ENCODE peak calls at places on chromosomes 7 and 10, in eight cellular contexts. G is uterus, F is GM13976, K is heart right ventricle, A is right lobe of liver, B is tibial artery, U is adrenal gland, M is colonic mucosa. Q is an unnamed sample.

GRCh38 chr7:41045556-41046123 is 657.2 kb downstream of the INHBA start:
- DNase-seq in G (no peak), F (no peak), K (no peak), A (peak; percentile 89), B (no peak), U (no peak), M (peak; percentile 46), Q (no peak)

GRCh38 chr10:31262672-31263071 is 56.3 kb upstream of the ZEB1 start:
- DNase-seq in G (no peak), F (no peak), K (no peak), A (no peak), B (no peak), U (peak; percentile 54), M (no peak), Q (no peak)

GRCh38 chr7:78563186-78563585 is 764.6 kb downstream of the PHTF2 start:
- DNase-seq in G (no peak), F (no peak), K (no peak), A (no peak), B (no peak), U (no peak), M (no peak), Q (no peak)

GRCh38 chr10:31299119-31299518 is 19.9 kb upstream of the ZEB1 start:
- DNase-seq in G (no peak), F (no peak), K (no peak), A (no peak), B (no peak), U (no peak), M (no peak), Q (no peak)

GRCh38 chr10:71970331-71970730 is 6.1 kb downstream of the CHST3 start:
- DNase-seq in G (no peak), F (no peak), K (no peak), A (no peak), B (no peak), U (no peak), M (peak; percentile 50), Q (no peak)

GRCh38 chr7:20403356-20403755 is 72.7 kb downstream of the ITGB8 start:
- DNase-seq in G (peak; percentile 49), F (no peak), K (peak; percentile 51), A (no peak), B (no peak), U (no peak), M (no peak), Q (no peak)

GRCh38 chr10:1472605-1473004 is 264.7 kb downstream of the ADARB2 start:
- DNase-seq in G (no peak), F (no peak), K (no peak), A (no peak), B (no peak), U (no peak), M (no peak), Q (no peak)

GRCh38 chr10:114767101-114767588 is 54.4 kb upstream of the FHIP2A start:
- DNase-seq in G (no peak), F (no peak), K (no peak), A (no peak), B (no peak), U (peak; percentile 32), M (no peak), Q (no peak)

GRCh38 chr10:88852327-88852726 is 683 bp upstream of the ANKRD22 start:
- DNase-seq in G (no peak), F (no peak), K (no peak), A (no peak), B (no peak), U (no peak), M (peak; percentile 61), Q (no peak)

GRCh38 chr7:43148161-43148731 is 35.8 kb downstream of the HECW1 start:
- DNase-seq in G (no peak), F (no peak), K (no peak), A (no peak), B (no peak), U (no peak), M (no peak), Q (no peak)

GRCh38 chr10:17386616-17387075 is 67.7 kb downstream of the ST8SIA6 start:
- DNase-seq in G (no peak), F (no peak), K (peak; percentile 36), A (no peak), B (no peak), U (no peak), M (no peak), Q (no peak)

GRCh38 chr10:95651346-95652115 is 5.0 kb downstream of the ALDH18A1 start:
- DNase-seq in G (no peak), F (no peak), K (no peak), A (no peak), B (no peak), U (no peak), M (no peak), Q (no peak)

GRCh38 chr7:68760556-68760955 is 837.7 kb upstream of the AUTS2 start:
- DNase-seq in G (no peak), F (no peak), K (no peak), A (no peak), B (no peak), U (no peak), M (no peak), Q (no peak)

GRCh38 chr10:60139290-60139689 is 232.9 kb upstream of the CCDC6 start:
- DNase-seq in G (no peak), F (no peak), K (no peak), A (no peak), B (no peak), U (no peak), M (no peak), Q (no peak)

GRCh38 chr10:35027567-35027966 is 62.6 kb downstream of the CUL2 start:
- DNase-seq in G (no peak), F (no peak), K (no peak), A (no peak), B (no peak), U (no peak), M (no peak), Q (no peak)

GRCh38 chr7:149624006-149624405 is 126.4 kb upstream of the ZNF746 start:
- DNase-seq in G (peak; percentile 29), F (peak; percentile 44), K (no peak), A (no peak), B (no peak), U (peak; percentile 39), M (peak; percentile 43), Q (no peak)

GRCh38 chr7:16967174-16967868 is 85.5 kb upstream of the AGR3 start:
- DNase-seq in G (no peak), F (no peak), K (no peak), A (no peak), B (no peak), U (no peak), M (no peak), Q (no peak)

GRCh38 chr7:128113839-128114238 is 82.6 kb upstream of the LRRC4 start:
- DNase-seq in G (no peak), F (no peak), K (no peak), A (no peak), B (peak; percentile 24), U (peak; percentile 16), M (no peak), Q (no peak)

GRCh38 chr7:144907577-144907976 is 71.7 kb upstream of the TPK1 start:
- DNase-seq in G (no peak), F (peak; percentile 22), K (no peak), A (no peak), B (no peak), U (no peak), M (no peak), Q (no peak)

GRCh38 chr7:96720843-96721242 is 11.2 kb upstream of the SEM1 start:
- DNase-seq in G (no peak), F (no peak), K (no peak), A (no peak), B (no peak), U (peak; percentile 42), M (no peak), Q (no peak)

GRCh38 chr7:155298834-155299538 is 1.3 kb downstream of the INSIG1 start:
- DNase-seq in G (peak; percentile 81), F (peak; percentile 93), K (peak; percentile 92), A (peak; percentile 94), B (peak; percentile 98), U (peak; percentile 96), M (peak; percentile 97), Q (no peak)

GRCh38 chr10:31768467-31768866 is 160.2 kb downstream of the ARHGAP12 start:
- DNase-seq in G (no peak), F (no peak), K (no peak), A (no peak), B (no peak), U (no peak), M (no peak), Q (no peak)

GRCh38 chr7:141203177-141203576 is 129.3 kb downstream of the TMEM178B start:
- DNase-seq in G (no peak), F (no peak), K (no peak), A (no peak), B (no peak), U (no peak), M (no peak), Q (no peak)

GRCh38 chr7:95690367-95690947 is 81.9 kb upstream of the DYNC1I1 start:
- DNase-seq in G (no peak), F (no peak), K (no peak), A (no peak), B (no peak), U (no peak), M (peak; percentile 32), Q (no peak)

GRCh38 chr10:19531324-19531723 is 284.9 kb upstream of the PLXDC2 start:
- DNase-seq in G (no peak), F (no peak), K (no peak), A (no peak), B (no peak), U (no peak), M (no peak), Q (no peak)

GRCh38 chr7:129376778-129377700 is 57.2 kb upstream of the STRIP2 start:
- DNase-seq in G (no peak), F (peak; percentile 37), K (no peak), A (no peak), B (no peak), U (no peak), M (no peak), Q (no peak)
- TF ChIP-seq CTCF in G (no peak), F (peak; percentile 14), K (no peak), A (no peak), B (no peak), U (no peak), M (no peak), Q (no peak)

GRCh38 chr10:27724287-27724686 is 21.3 kb downstream of the MKX start:
- DNase-seq in G (no peak), F (no peak), K (no peak), A (no peak), B (no peak), U (no peak), M (no peak), Q (no peak)
- TF ChIP-seq CTCF in G (no peak), F (no peak), K (no peak), A (no peak), B (no peak), U (no peak), M (no peak), Q (peak; percentile 18)

GRCh38 chr7:107043916-107044346 is 574 bp upstream of the PRKAR2B start:
- DNase-seq in G (no peak), F (no peak), K (no peak), A (no peak), B (no peak), U (no peak), M (no peak), Q (no peak)
- TF ChIP-seq CTCF in G (no peak), F (no peak), K (no peak), A (no peak), B (no peak), U (no peak), M (no peak), Q (no peak)

DNA sequence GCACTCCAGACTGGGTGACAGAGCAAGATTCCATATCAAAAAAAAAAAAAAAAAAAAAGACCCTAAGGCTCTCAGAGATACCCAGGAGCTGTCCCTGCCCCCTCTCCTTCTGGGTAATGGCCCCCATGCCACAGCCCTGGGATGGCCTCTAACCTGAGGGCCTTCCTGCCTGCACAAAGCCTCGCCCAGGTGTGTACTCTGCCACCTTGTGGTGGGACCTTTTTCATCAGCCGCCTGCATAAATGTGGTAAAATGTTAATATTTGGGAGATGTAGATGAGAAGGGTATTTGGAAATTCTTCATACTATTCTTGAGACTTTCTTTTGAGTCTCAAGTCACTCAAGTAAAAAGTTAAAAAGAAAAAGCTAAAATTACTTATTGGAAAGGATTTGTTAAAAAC is 46.3 kb upstream of the RNF216 start:
- DNase-seq in G (no peak), F (peak; percentile 44), K (no peak), A (peak; percentile 53), B (no peak), U (no peak), M (peak; percentile 36), Q (no peak)
- TF ChIP-seq CTCF in G (no peak), F (peak; percentile 41), K (no peak), A (peak; percentile 43), B (no peak), U (peak; percentile 30), M (no peak), Q (peak; percentile 46)